ENCODE peak calls at places on chromosomes 5 and 9, in seven cellular contexts. Q, M, F, W, C, Z and V are unnamed samples.

GRCh38 chr5:133219296-133219695 is 167.5 kb downstream of the HSPA4 start:
- DNase-seq in M (no peak), C (no peak), W (no peak), Z (no peak), F (no peak), Q (no peak), V (no peak)

GRCh38 chr9:2725126-2725525 is 7.8 kb downstream of the KCNV2 start:
- DNase-seq in Z (no peak), W (no peak), C (no peak), F (no peak), Q (no peak), M (no peak), V (no peak)

GRCh38 chr5:141845371-141845821 is 32.8 kb downstream of the PCDH1 start:
- DNase-seq in W (peak; percentile 74), F (no peak), M (peak; percentile 63), C (no peak), Q (peak; percentile 30), Z (no peak), V (no peak)

GRCh38 chr5:159515197-159515596 is 184.9 kb upstream of the IL12B start:
- DNase-seq in M (no peak), F (no peak), W (no peak), Q (no peak), C (no peak), Z (no peak), V (no peak)

GRCh38 chr9:29966247-29966646 is 2393.0 kb upstream of the C9orf72 start:
- DNase-seq in M (no peak), Z (no peak), W (no peak), F (no peak), C (no peak), Q (no peak), V (no peak)

GRCh38 chr9:33988219-33988890 is 60.3 kb downstream of the UBAP2 start:
- DNase-seq in M (no peak), W (no peak), Q (no peak), Z (no peak), C (no peak), F (no peak), V (peak; percentile 62)

GRCh38 chr9:111962021-111962420 is 65.4 kb downstream of the UGCG start:
- DNase-seq in F (no peak), C (no peak), Q (no peak), M (no peak), W (no peak), Z (no peak), V (no peak)

GRCh38 chr5:135011355-135012032 is 22.5 kb downstream of the PITX1 start:
- DNase-seq in M (no peak), F (no peak), W (no peak), Z (no peak), C (no peak), Q (no peak), V (no peak)

GRCh38 chr5:179806250-179807045 is at the start of gene MGAT4B:
- DNase-seq in W (peak; percentile 80), Q (peak; percentile 84), C (no peak), M (peak; percentile 74), Z (no peak), F (no peak), V (no peak)

GRCh38 chr5:159149085-159149484 is 49.4 kb upstream of the EBF1 start:
- DNase-seq in M (no peak), Q (no peak), C (no peak), F (no peak), W (no peak), Z (no peak), V (no peak)

GRCh38 chr9:5388026-5388806 is 48.5 kb upstream of the RLN1 start:
- DNase-seq in Z (no peak), Q (no peak), C (no peak), F (no peak), M (no peak), W (no peak), V (no peak)

GRCh38 chr5:103218164-103218563 is 40.4 kb upstream of the MACIR start:
- DNase-seq in C (peak; percentile 9), W (no peak), Z (no peak), Q (no peak), M (no peak), F (no peak), V (no peak)

GRCh38 chr5:138936-139335 is 47.0 kb downstream of the PLEKHG4B start:
- DNase-seq in C (no peak), W (no peak), Z (no peak), Q (no peak), M (no peak), F (no peak), V (no peak)

GRCh38 chr9:75993434-75993833 is 103.0 kb downstream of the PCSK5 start:
- DNase-seq in F (peak; percentile 26), Z (no peak), Q (no peak), M (no peak), W (no peak), C (peak; percentile 33), V (no peak)

GRCh38 chr9:137166242-137167112 is 3.4 kb downstream of the LRRC26 start:
- DNase-seq in W (no peak), Q (no peak), C (no peak), M (no peak), F (no peak), Z (no peak), V (no peak)

GRCh38 chr9:137168575-137168906 is 1.3 kb downstream of the LRRC26 start:
- DNase-seq in Q (no peak), C (no peak), F (no peak), Z (no peak), W (peak; percentile 59), M (no peak), V (no peak)

GRCh38 chr9:137168907-137169763 is 716 bp downstream of the LRRC26 start:
- DNase-seq in W (peak; percentile 41), F (peak; percentile 65), C (peak; percentile 32), M (peak; percentile 81), Z (no peak), Q (peak; percentile 65), V (no peak)

GRCh38 chr9:137167113-137167751 is 2.6 kb downstream of the LRRC26 start:
- DNase-seq in Z (no peak), W (peak; percentile 68), C (no peak), F (no peak), Q (no peak), M (no peak), V (no peak)

DNA sequence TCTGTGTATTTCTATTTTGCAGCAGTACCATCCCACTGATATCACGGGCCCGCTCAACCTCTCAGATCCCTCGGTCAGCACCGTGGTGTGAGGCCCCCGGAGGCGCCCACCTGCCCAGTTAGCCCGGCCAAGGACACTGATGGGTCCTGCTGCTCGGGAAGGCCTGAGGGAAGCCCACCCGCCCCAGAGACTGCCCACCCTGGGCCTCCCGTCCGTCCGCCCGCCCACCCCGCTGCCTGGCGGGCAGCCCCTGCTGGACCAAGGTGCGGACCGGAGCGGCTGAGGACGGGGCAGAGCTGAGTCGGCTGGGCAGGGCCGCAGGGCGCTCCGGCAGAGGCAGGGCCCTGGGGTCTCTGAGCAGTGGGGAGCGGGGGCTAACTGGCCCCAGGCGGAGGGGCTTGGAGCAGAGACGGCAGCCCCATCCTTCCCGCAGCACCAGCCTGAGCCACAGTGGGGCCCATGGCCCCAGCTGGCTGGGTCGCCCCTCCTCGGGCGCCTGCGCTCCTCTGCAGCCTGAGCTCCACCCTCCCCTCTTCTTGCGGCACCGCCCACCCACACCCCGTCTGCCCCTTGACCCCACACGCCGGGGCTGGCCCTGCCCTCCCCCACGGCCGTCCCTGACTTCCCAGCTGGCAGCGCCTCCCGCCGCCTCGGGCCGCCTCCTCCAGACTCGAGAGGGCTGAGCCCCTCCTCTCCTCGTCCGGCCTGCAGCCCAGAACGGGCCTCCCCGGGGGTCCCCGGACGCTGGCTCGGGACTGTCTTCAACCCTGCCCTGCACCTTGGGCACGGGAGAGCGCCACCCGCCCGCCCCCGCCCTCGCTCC is 1.9 kb downstream of the LRRC26 start:
- DNase-seq in Q (no peak), M (peak; percentile 64), Z (no peak), W (peak; percentile 88), C (no peak), F (no peak), V (no peak)
- TF ChIP-seq SP1 in Q (no peak), M (no peak), Z (no peak), W (no peak), C (no peak), F (no peak), V (no peak)

GRCh38 chr5:10162468-10162867 is 87.2 kb downstream of the ATPSCKMT start:
- DNase-seq in M (no peak), Z (no peak), W (no peak), Q (no peak), F (no peak), C (no peak), V (no peak)

GRCh38 chr5:10161778-10162177 is 87.9 kb downstream of the ATPSCKMT start:
- DNase-seq in Z (no peak), F (no peak), Q (no peak), C (no peak), W (no peak), M (no peak), V (no peak)

GRCh38 chr5:10153394-10153793 is 96.3 kb downstream of the ATPSCKMT start:
- DNase-seq in W (no peak), F (no peak), M (no peak), C (no peak), Q (no peak), Z (no peak), V (no peak)

GRCh38 chr5:10158886-10159285 is 90.8 kb downstream of the ATPSCKMT start:
- DNase-seq in Q (no peak), Z (no peak), M (no peak), C (no peak), F (no peak), W (peak; percentile 24), V (no peak)

GRCh38 chr5:10157085-10157669 is 92.5 kb downstream of the ATPSCKMT start:
- DNase-seq in W (no peak), Q (no peak), M (peak; percentile 45), F (no peak), C (peak; percentile 82), Z (peak; percentile 25), V (no peak)
- TF ChIP-seq SP1 in W (no peak), Q (no peak), M (no peak), F (no peak), C (no peak), Z (no peak), V (no peak)

DNA sequence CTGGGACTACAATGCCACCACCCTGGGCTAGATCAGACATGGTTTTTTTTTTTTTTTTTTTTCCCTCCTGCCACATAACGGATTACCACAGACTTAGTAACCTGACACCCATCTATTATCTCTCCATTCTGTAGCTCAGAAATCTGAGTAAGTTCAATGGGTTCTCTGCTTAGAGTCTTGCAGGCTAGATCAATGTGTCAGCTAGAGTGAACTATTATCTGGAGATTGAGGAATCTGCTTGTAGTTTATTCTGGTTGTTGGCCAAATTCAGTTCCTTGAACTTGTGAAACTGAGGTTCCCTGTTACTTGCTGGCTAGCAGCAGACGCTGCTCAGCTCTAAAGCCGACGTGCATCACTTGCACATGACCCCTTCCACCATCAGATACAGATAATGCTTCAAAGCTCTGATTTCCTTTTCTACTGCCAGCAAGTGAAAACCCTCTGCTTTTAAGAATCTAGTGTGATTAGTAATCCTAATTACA is 664.0 kb upstream of the CDH9 start:
- DNase-seq in F (no peak), Z (no peak), M (no peak), Q (peak; percentile 18), C (no peak), W (no peak), V (no peak)
- TF ChIP-seq SP1 in F (no peak), Z (no peak), M (no peak), Q (no peak), C (no peak), W (no peak), V (no peak)

DNA sequence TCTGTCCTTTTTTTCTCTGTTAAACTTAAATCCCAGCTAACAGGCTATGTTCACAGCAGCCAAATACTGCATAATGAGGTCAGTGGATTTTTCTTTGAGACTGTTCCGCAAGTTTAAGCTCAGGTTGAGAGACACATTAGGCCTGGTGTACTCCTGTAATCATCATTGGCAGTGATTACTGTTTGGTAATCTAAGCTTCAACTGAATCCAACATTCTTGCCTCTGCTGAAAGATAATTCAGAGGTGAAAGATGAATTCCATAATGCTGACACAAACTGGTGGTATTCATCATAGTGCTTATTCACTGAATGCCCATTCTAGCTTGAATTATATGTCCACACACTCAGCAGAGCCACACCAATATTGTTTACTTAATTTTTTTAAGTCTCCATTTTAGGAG is 108.5 kb downstream of the NFIB start:
- DNase-seq in Z (no peak), F (no peak), Q (no peak), M (no peak), C (no peak), W (no peak), V (no peak)
- TF ChIP-seq SP1 in Z (no peak), F (no peak), Q (no peak), M (no peak), C (no peak), W (no peak), V (no peak)